ENCODE peak calls at places on chromosomes 11 and 22, in four cellular contexts. U is AG09309, X is foreskin fibroblast, V is AG09319. W is an unnamed sample.

GRCh38 chr11:1842149-1843097 is 3.6 kb downstream of the TNNI2 start:
- DNase-seq in X (no peak), V (no peak), U (no peak), W (no peak)

GRCh38 chr22:20182378-20182777 is 31.5 kb upstream of the CCDC188 start:
- DNase-seq in V (no peak), X (no peak), U (no peak), W (no peak)

GRCh38 chr11:67468056-67468455 is 995 bp downstream of the TMEM134 start:
- DNase-seq in V (no peak), X (peak; percentile 12), U (no peak), W (no peak)

GRCh38 chr11:95924414-95924760 is 480 bp upstream of the MTMR2 start:
- DNase-seq in U (no peak), X (peak; percentile 63), V (no peak), W (peak; percentile 15)

GRCh38 chr11:103396237-103396636 is 287.0 kb downstream of the DYNC2H1 start:
- DNase-seq in U (no peak), X (no peak), V (no peak), W (peak; percentile 69)

GRCh38 chr11:71447791-71448256 is 369 bp downstream of the DHCR7 start:
- DNase-seq in V (no peak), U (no peak), X (no peak), W (no peak)

GRCh38 chr11:113615098-113615497 is 91.0 kb downstream of the TMPRSS5 start:
- DNase-seq in X (no peak), V (no peak), U (no peak), W (no peak)

GRCh38 chr11:22510010-22510409 is 115.6 kb downstream of the FANCF start:
- DNase-seq in V (no peak), X (peak; percentile 1), U (no peak), W (no peak)

GRCh38 chr11:19200410-19201201 is 1.2 kb downstream of the CSRP3 start:
- DNase-seq in V (no peak), U (peak; percentile 18), X (peak; percentile 80), W (peak; percentile 63)

GRCh38 chr22:48693377-48694135 is 1134.1 kb downstream of the BRD1 start:
- DNase-seq in U (no peak), V (no peak), X (no peak), W (no peak)

GRCh38 chr11:69912911-69913451 is 93.8 kb upstream of the FGF3 start:
- DNase-seq in V (no peak), X (peak; percentile 43), U (no peak), W (peak; percentile 19)

GRCh38 chr22:49963647-49964026 is 3.1 kb downstream of the PIM3 start:
- DNase-seq in X (no peak), U (no peak), V (no peak), W (no peak)

GRCh38 chr11:104422320-104422944 is 258.5 kb upstream of the PDGFD start:
- DNase-seq in U (no peak), X (no peak), V (no peak), W (no peak)

GRCh38 chr11:8222820-8223512 is 40.7 kb downstream of the LMO1 start:
- DNase-seq in X (no peak), V (no peak), U (no peak), W (no peak)

GRCh38 chr22:20952544-20953341 is 14.3 kb upstream of the AIFM3 start:
- DNase-seq in V (no peak), X (no peak), U (no peak), W (no peak)

GRCh38 chr11:100403817-100404216 is 283.3 kb upstream of the ARHGAP42 start:
- DNase-seq in U (no peak), V (no peak), X (no peak), W (peak; percentile 20)

GRCh38 chr11:100404907-100405306 is 282.2 kb upstream of the ARHGAP42 start:
- DNase-seq in V (no peak), X (no peak), U (no peak), W (no peak)
- TF ChIP-seq CTCF in V (no peak), X (no peak), U (no peak), W (no peak)

GRCh38 chr11:87315229-87315628 is 277.5 kb downstream of the TMEM135 start:
- DNase-seq in V (no peak), X (no peak), U (no peak), W (no peak)

GRCh38 chr11:87322570-87322969 is 284.8 kb downstream of the TMEM135 start:
- DNase-seq in X (no peak), V (peak; percentile 5), U (no peak), W (no peak)

GRCh38 chr11:87316491-87316890 is 278.8 kb downstream of the TMEM135 start:
- DNase-seq in U (no peak), X (no peak), V (no peak), W (no peak)

DNA sequence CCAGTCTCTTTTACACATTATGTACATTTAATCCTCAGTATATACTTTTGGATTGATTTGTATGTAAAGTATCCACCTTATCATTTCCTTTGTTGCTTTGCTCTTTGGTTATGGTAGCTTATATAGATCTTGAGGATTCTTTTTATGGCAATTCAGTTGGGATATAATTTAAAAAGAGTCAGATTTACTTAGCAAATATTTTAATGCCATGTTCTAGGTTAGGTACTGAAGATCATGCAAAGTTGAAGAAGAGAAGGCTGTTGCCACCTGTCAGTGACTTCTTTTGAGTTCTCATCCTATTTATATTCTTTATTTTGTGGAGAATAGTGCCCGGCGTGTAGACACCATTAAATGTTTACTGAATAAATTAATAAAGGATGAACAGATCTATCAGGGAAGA is 279.7 kb downstream of the TMEM135 start:
- DNase-seq in X (no peak), U (no peak), V (no peak), W (no peak)
- TF ChIP-seq CTCF in X (no peak), U (no peak), V (no peak), W (no peak)

GRCh38 chr11:62497132-62497915 is 49.3 kb downstream of the AHNAK start:
- DNase-seq in X (peak; percentile 64), U (no peak), V (no peak), W (peak; percentile 75)
- TF ChIP-seq CTCF in X (peak; percentile 12), U (peak; percentile 33), V (peak; percentile 32), W (peak; percentile 62)

DNA sequence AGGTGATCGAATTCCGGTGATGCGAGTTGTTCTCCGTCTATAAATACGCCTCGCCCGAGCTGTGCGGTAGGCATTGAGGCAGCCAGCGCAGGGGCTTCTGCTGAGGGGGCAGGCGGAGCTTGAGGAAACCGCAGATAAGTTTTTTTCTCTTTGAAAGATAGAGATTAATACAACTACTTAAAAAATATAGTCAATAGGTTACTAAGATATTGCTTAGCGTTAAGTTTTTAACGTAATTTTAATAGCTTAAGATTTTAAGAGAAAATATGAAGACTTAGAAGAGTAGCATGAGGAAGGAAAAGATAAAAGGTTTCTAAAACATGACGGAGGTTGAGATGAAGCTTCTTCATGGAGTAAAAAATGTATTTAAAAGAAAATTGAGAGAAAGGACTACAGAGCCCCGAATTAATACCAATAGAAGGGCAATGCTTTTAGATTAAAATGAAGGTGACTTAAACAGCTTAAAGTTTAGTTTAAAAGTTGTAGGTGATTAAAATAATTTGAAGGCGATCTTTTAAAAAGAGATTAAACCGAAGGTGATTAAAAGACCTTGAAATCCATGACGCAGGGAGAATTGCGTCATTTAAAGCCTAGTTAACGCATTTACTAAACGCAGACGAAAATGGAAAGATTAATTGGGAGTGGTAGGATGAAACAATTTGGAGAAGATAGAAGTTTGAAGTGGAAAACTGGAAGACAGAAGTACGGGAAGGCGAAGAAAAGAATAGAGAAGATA is at the start of gene MALAT1:
- DNase-seq in V (peak; percentile 96), X (peak; percentile 98), U (no peak), W (peak; percentile 95)
- TF ChIP-seq CTCF in V (no peak), X (no peak), U (no peak), W (no peak)

GRCh38 chr11:111207213-111207612 is 38.3 kb upstream of the POU2AF2 start:
- DNase-seq in X (no peak), V (no peak), U (no peak), W (no peak)

GRCh38 chr11:111205622-111206385 is 39.7 kb upstream of the POU2AF2 start:
- DNase-seq in X (peak; percentile 31), U (no peak), V (no peak), W (peak; percentile 13)

DNA sequence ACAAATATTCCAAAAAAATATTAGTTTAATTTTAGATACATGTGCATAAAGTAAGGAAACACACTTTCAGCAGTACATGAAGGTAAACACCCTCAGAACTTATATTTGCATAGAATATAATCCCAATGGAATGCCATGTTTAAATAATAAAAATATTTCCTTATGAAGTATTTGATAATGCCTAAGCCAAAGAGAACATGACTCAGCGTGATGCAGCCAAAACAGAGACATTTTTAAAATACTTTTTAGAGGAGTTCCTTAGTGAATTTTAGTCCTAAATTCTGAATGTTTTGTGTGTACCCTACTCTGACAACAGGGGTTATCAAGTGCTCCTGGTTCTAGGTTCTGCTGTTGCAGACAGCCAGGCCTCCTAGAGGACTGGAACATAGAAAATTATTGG is 39.1 kb upstream of the POU2AF2 start:
- DNase-seq in U (no peak), V (peak; percentile 11), X (peak; percentile 72), W (peak; percentile 51)
- TF ChIP-seq CTCF in U (no peak), V (no peak), X (no peak), W (no peak)

GRCh38 chr11:6228520-6228919 is 5.9 kb downstream of the FHIP1B start:
- DNase-seq in V (no peak), X (no peak), U (no peak), W (no peak)
- TF ChIP-seq CTCF in V (no peak), X (no peak), U (no peak), W (no peak)

GRCh38 chr22:18987765-18988164 is 51.7 kb upstream of the PRODH start:
- DNase-seq in U (no peak), X (no peak), V (no peak), W (no peak)
- TF ChIP-seq CTCF in U (peak; percentile 54), X (peak; percentile 36), V (peak; percentile 2), W (peak; percentile 52)

DNA sequence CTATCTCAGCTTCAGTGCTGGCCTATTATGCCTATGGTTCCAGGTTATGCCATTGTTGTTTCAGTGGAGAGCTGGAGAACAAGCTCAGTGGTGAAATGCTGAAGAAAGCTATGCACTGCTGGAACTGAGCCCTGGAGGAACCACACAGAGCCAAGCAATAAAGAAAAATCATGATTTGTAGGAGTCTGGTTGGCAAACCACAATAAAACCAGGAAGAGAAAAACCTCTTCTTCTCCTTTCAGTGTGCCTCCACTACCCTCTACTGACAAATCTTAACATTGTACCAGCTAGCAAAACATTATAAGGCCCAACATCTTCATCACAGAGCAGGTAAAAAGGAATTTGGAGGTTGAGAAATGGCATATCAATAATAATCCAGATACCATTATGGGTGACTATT is 5.3 kb downstream of the OR51F2 start:
- DNase-seq in X (peak; percentile 15), U (no peak), V (no peak), W (no peak)
- TF ChIP-seq CTCF in X (no peak), U (no peak), V (no peak), W (no peak)

GRCh38 chr11:118156531-118157185 is 4.0 kb upstream of the SCN4B start:
- DNase-seq in U (no peak), X (no peak), V (no peak), W (no peak)
- TF ChIP-seq CTCF in U (no peak), X (no peak), V (no peak), W (peak; percentile 11)